ENCODE peak calls at places on chromosomes 16 and 17, in nine cellular contexts. P is GM23248, C is heart right ventricle, G is ovary, Y is tibial artery, Q is stomach, X is endodermal cell, R is IMR-90, E is psoas muscle. U is an unnamed sample. For H3K4me1, the result is how much of the 10 kb centered on the place peaks cover.

GRCh38 chr17:45225051-45225700 is 3.5 kb downstream of the FMNL1 start:
- DNase-seq in E (peak), C (no peak), G (no peak), Y (no peak), X (no peak), R (no peak), Q (no peak), P (no peak), U (peak)

GRCh38 chr17:14299261-14300093 is 1.4 kb upstream of the HS3ST3B1 start:
- DNase-seq in R (no peak), Q (peak), X (peak), C (no peak), Y (no peak), E (no peak), G (peak), P (peak), U (peak)

GRCh38 chr16:50259334-50260205 is 6.8 kb upstream of the ADCY7 start:
- DNase-seq in Q (peak), R (no peak), E (peak), Y (peak), P (peak), C (peak), X (peak), G (peak), U (no peak)

GRCh38 chr17:59387351-59388069 is 56.1 kb downstream of the YPEL2 start:
- DNase-seq in G (no peak), E (peak), X (no peak), R (no peak), Q (no peak), Y (no peak), P (peak), C (no peak), U (no peak)

GRCh38 chr17:73632513-73632912 is 11.7 kb downstream of the SDK2 start:
- DNase-seq in Q (no peak), C (no peak), Y (no peak), G (no peak), E (no peak), X (peak), P (no peak), R (no peak), U (no peak)

GRCh38 chr16:55391760-55392375 is 67.9 kb downstream of the IRX6 start:
- DNase-seq in X (no peak), R (no peak), C (no peak), Q (no peak), G (no peak), P (no peak), Y (no peak), E (no peak), U (no peak)

GRCh38 chr16:3074860-3075545 is 9.6 kb downstream of the IL32 start:
- DNase-seq in C (no peak), P (no peak), Q (peak), G (no peak), R (no peak), Y (no peak), E (peak), X (no peak), U (peak)

GRCh38 chr17:41406205-41406604 is 8.8 kb upstream of the KRT31 start:
- DNase-seq in X (peak), Y (no peak), E (no peak), R (no peak), G (no peak), C (no peak), Q (no peak), P (no peak), U (no peak)

GRCh38 chr17:74528491-74529199 is 2.6 kb downstream of the CD300LB start:
- DNase-seq in Q (peak), X (peak), R (no peak), Y (peak), C (peak), E (peak), G (no peak), P (peak), U (no peak)

GRCh38 chr16:66741971-66742396 is 9.4 kb downstream of the DYNC1LI2 start:
- DNase-seq in Q (no peak), Y (no peak), C (peak), G (no peak), P (peak), R (peak), X (no peak), E (no peak), U (no peak)

GRCh38 chr17:80362428-80363119 is 52.4 kb upstream of the ENDOV start:
- DNase-seq in R (peak), Q (no peak), C (peak), X (no peak), E (peak), Y (peak), P (peak), G (peak), U (no peak)

GRCh38 chr17:75271955-75272847 is 1.2 kb upstream of the MIF4GD start:
- DNase-seq in Q (no peak), Y (no peak), G (no peak), E (peak), P (peak), X (peak), R (peak), C (no peak), U (no peak)

GRCh38 chr16:5073279-5073629 is 1.6 kb downstream of the ALG1 start:
- DNase-seq in C (no peak), R (peak), P (peak), E (no peak), X (no peak), G (no peak), Y (no peak), Q (no peak), U (no peak)

GRCh38 chr17:31093866-31094599 is 744 bp upstream of the NF1 start:
- DNase-seq in C (no peak), E (no peak), G (no peak), Y (no peak), X (peak), R (no peak), P (no peak), Q (no peak), U (no peak)

GRCh38 chr17:58232707-58233156 is 5.7 kb upstream of the LPO start:
- DNase-seq in R (peak), C (no peak), X (peak), P (peak), Y (no peak), Q (no peak), G (no peak), E (no peak), U (no peak)

GRCh38 chr16:35497399-35497798 is 2038.0 kb downstream of the TP53TG3F start:
- DNase-seq in G (no peak), E (no peak), P (no peak), Q (no peak), R (no peak), Y (no peak), X (no peak), C (no peak), U (no peak)

GRCh38 chr16:52545157-52545543 is 1.8 kb downstream of the TOX3 start:
- DNase-seq in X (peak), Q (no peak), E (no peak), C (no peak), R (no peak), Y (no peak), G (no peak), P (peak), U (no peak)

GRCh38 chr17:76051571-76051970 is 20.7 kb downstream of the SRP68 start:
- DNase-seq in X (no peak), E (no peak), P (no peak), C (no peak), R (no peak), Y (no peak), G (no peak), Q (no peak), U (no peak)

GRCh38 chr17:40910441-40910841 is 25.4 kb upstream of the KRT20 start:
- DNase-seq in Q (no peak), C (no peak), X (no peak), G (no peak), Y (no peak), P (peak), R (peak), E (no peak), U (no peak)

GRCh38 chr16:75965504-75966374 is 239.4 kb upstream of the CPHXL start:
- DNase-seq in Q (no peak), G (no peak), R (no peak), E (no peak), X (no peak), C (no peak), Y (no peak), P (no peak), U (no peak)

GRCh38 chr17:33725675-33726271 is 432.7 kb upstream of the ASIC2 start:
- DNase-seq in E (no peak), G (no peak), X (peak), P (peak), R (peak), Y (peak), C (peak), Q (peak), U (no peak)

GRCh38 chr17:30922235-30922993 is 669 bp downstream of the ADAP2 start:
- DNase-seq in P (peak), G (no peak), X (peak), Q (no peak), Y (no peak), R (no peak), E (peak), C (peak), U (no peak)

GRCh38 chr16:80274576-80275191 is 266.1 kb upstream of the DYNLRB2 start:
- DNase-seq in R (peak), C (no peak), P (peak), Y (no peak), E (no peak), G (no peak), X (no peak), Q (no peak), U (no peak)

GRCh38 chr17:43591750-43592562 is 45.8 kb upstream of the ETV4 start:
- DNase-seq in E (peak), G (peak), Q (peak), X (no peak), P (peak), R (peak), C (peak), Y (peak), U (no peak)

GRCh38 chr17:15969463-15969862 is 24.5 kb downstream of the ADORA2B start:
- DNase-seq in X (no peak), Q (no peak), Y (no peak), P (no peak), R (no peak), E (no peak), C (no peak), G (no peak), U (no peak)
- H3K27ac ChIP-seq in X (no peak), Q (no peak), Y (no peak), P (no peak), R (no peak), E (no peak), C (no peak), G (no peak), U (no peak)

DNA sequence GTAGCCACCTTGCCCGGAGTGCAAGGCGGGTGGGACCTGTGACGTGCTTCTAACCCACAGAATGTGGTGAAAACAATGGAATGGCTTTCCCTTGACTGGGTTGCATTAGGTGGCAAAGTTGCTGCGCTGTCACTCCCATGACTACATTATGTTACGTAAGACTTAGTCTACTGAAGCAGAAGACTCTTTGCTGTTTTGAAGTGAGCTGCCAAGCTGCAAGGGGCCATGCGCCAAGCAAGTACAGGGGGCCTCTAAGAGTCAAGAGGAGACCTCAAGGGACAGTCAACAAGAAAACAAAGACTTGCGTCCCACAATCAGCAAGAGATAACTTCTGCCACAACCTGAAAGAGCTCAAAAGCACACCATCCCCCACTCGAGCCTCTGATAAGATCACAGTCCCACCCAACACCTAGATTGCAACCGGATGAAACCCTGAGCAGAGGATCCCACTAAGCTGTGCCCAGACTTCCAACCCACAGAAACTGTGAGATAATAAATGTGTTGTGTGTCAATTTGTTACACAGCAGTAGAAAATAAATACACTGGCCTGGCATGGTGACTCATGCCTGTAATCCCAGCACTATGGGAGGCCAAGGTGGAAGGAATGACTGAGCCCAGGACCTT is 16.5 kb downstream of the ANKRD11 start:
- DNase-seq in G (no peak), P (peak), E (peak), Q (no peak), C (no peak), X (peak), R (peak), Y (no peak), U (no peak)
- H3K4me1 ChIP-seq in G (under half), P (half or more), E (half or more), Q (half or more), C (half or more), X (under half), R (under half), Y (under half), U (half or more)

GRCh38 chr16:30187556-30187865 is 4.1 kb downstream of the CORO1A start:
- DNase-seq in C (no peak), Q (no peak), R (no peak), P (no peak), G (no peak), E (no peak), X (no peak), Y (no peak), U (no peak)
- H3K4me3 ChIP-seq in C (no peak), Q (peak), R (no peak), P (no peak), G (no peak), E (no peak), X (no peak), Y (no peak), U (peak)

GRCh38 chr16:28987170-28987853 is 2.5 kb downstream of the LAT start:
- DNase-seq in R (no peak), E (no peak), Y (no peak), P (no peak), Q (no peak), G (no peak), C (no peak), X (no peak), U (no peak)

GRCh38 chr16:28985206-28985605 is 354 bp downstream of the LAT start:
- DNase-seq in R (no peak), Y (no peak), E (no peak), Q (no peak), X (no peak), P (no peak), G (no peak), C (no peak), U (no peak)

GRCh38 chr16:28984619-28985135 is at the start of gene LAT:
- DNase-seq in Q (peak), P (peak), G (no peak), E (peak), R (no peak), C (no peak), Y (no peak), X (no peak), U (peak)

GRCh38 chr16:28985611-28986041 is 774 bp downstream of the LAT start:
- DNase-seq in P (no peak), R (no peak), C (no peak), G (no peak), E (no peak), X (no peak), Q (no peak), Y (no peak), U (no peak)

GRCh38 chr16:28986492-28986891 is 1.6 kb downstream of the LAT start:
- DNase-seq in G (no peak), Q (no peak), C (no peak), X (no peak), P (no peak), R (no peak), E (no peak), Y (no peak), U (no peak)
- H3K27ac ChIP-seq in G (no peak), Q (peak), C (no peak), X (no peak), P (no peak), R (no peak), E (no peak), Y (no peak), U (peak)

GRCh38 chr17:83097831-83098230 is 18.4 kb downstream of the METRNL start:
- DNase-seq in R (no peak), E (no peak), P (no peak), C (no peak), Q (no peak), G (no peak), Y (no peak), X (no peak), U (no peak)

GRCh38 chr17:83096401-83097220 is 17.2 kb downstream of the METRNL start:
- DNase-seq in G (no peak), Q (peak), P (no peak), E (no peak), X (no peak), C (no peak), R (no peak), Y (no peak), U (no peak)

GRCh38 chr17:83099086-83099540 is 19.7 kb downstream of the METRNL start:
- DNase-seq in G (no peak), X (no peak), Y (no peak), R (no peak), E (no peak), C (no peak), Q (no peak), P (peak), U (no peak)

GRCh38 chr17:83099570-83100181 is 20.3 kb downstream of the METRNL start:
- DNase-seq in Q (peak), C (no peak), E (no peak), G (no peak), P (peak), X (no peak), R (no peak), Y (peak), U (no peak)

DNA sequence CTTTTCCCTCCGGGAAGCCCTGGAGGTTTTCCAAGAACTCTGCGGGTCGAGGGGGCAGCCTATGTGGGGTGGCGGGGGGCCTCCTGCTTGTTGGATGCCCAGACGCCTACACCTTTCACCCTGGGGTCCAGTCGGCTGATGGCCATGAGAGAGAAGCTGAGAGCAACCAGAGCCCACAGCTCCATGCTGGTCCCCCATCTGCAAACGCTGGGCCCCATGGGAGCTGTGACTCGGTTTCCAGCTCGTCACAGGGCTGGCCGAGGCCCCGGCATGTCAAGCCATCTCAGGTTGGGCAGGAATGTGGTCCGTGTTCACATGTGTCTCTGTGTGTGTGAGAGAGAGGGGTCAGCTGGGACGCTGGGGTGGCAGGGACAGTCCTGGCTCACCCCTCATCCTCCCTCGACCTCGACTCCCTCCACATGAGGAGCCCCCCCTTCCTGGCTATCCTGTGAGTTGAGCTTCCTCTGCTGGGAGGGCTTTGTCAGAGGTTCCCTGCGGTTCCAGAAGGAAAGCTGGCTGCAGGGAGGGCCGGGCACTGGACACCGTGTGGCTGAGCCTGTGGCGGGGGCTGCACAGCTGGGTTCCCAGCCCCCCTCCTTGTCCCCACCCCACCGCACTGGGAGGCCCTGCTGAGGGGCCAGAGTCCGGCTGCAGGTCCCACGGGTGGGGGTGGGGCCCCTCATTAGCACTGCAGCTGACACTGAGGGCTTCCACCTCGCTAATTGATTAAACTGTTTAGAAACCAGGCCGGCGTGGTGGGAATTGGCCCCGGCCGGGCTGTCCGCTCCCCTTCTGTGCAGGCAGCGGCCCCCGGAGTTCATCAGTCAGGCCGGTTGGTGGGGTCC is 19.1 kb downstream of the METRNL start:
- DNase-seq in R (no peak), P (peak), Y (no peak), X (no peak), E (no peak), C (no peak), G (no peak), Q (no peak), U (no peak)
- H3K4me1 ChIP-seq in R (under half), P (under half), Y (half or more), X (under half), E (under half), C (under half), G (under half), Q (under half), U (under half)

DNA sequence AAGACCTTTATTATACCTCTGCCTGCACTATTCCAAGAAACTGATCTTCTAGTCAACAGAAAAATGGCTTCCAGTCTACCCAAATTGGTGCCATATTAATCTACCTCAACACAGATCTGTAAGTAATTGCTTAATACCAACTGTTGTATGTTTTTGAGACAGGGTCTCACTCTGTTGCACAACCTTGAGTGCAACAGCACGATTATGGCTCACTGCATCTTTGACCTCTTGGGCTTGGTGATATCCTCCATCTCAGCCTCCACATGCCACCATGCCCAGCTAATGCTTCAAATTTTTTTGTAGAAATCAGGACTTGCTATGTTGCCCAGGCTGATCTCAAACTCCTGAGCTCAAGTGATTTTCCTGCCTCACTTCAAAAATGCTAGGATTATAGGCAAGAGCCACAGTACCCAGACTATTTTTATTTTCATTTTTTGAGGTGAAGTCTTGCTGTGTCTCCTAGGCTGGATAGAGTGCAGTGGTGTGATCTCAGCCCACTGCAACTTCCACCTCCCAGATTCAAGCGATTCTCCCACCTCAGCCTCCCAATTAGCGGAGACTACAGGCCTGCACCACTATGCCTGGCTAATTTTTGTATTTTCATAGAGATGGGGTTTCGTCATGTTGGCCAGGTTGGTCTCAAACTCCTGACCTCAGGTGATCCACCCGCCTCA is 14.4 kb downstream of the NUFIP2 start:
- DNase-seq in E (no peak), Y (no peak), Q (no peak), R (no peak), C (no peak), P (no peak), G (no peak), X (no peak), U (no peak)
- H3K4me3 ChIP-seq in E (no peak), Y (no peak), Q (no peak), R (no peak), C (no peak), P (no peak), G (no peak), X (peak), U (no peak)

GRCh38 chr17:77115510-77115909 is 25.3 kb upstream of the SEC14L1 start:
- DNase-seq in E (no peak), Q (no peak), G (no peak), C (no peak), X (no peak), P (no peak), R (no peak), Y (no peak), U (no peak)
- H3K27ac ChIP-seq in E (peak), Q (peak), G (peak), C (peak), X (no peak), P (no peak), R (no peak), Y (no peak), U (no peak)

GRCh38 chr17:77385750-77386501 is 245.2 kb downstream of the SEC14L1 start:
- DNase-seq in C (no peak), R (no peak), E (peak), X (no peak), Q (no peak), Y (no peak), P (peak), G (no peak), U (no peak)
- H3K4me1 ChIP-seq in C (half or more), R (half or more), E (half or more), X (under half), Q (half or more), Y (half or more), P (half or more), G (half or more), U (half or more)

DNA sequence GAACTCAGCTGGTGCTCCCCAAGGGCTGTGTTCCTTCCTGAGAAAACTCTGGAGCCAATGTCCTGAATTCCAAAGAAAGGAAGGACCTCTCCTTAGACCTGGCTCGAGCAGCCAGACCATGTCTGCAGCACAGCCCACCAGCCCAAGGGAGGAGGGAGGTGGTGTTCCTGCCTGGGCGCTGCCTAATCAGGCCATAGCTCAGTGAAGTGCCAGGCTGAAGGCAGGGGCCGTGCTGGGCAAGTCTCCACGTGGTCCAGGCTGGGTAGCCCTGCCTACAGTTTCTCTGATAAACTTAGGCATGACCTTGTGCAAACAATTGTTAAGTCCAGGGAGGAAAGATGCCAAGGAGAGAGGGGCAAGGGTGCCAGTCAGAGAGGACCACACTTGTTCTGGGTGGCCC is 76.8 kb downstream of the MPRIP start:
- DNase-seq in G (no peak), X (no peak), Q (peak), E (peak), Y (no peak), C (peak), R (no peak), P (no peak), U (no peak)
- H3K4me3 ChIP-seq in G (no peak), X (no peak), Q (no peak), E (no peak), Y (no peak), C (no peak), R (no peak), P (no peak), U (no peak)

U was measured in effector memory CD4-positive, alpha-beta T cell.